ENCODE peak calls at places on chromosomes 16 and 17, in four cellular contexts. K, I, W and H are unnamed samples.

GRCh38 chr17:6374761-6375312 is 60.1 kb downstream of the AIPL1 start:
- DNase-seq in K (no peak), I (no peak), W (no peak), H (peak)

GRCh38 chr17:5035356-5035755 is at the start of gene SLC52A1:
- DNase-seq in K (no peak), I (no peak), W (no peak), H (no peak)

GRCh38 chr16:19192865-19193264 is 24.8 kb downstream of the SYT17 start:
- DNase-seq in K (no peak), I (no peak), W (no peak), H (no peak)

GRCh38 chr16:57284206-57284951 is at the start of gene PLLP:
- DNase-seq in K (peak), I (no peak), W (no peak), H (no peak)

GRCh38 chr17:69651921-69652320 is 237.4 kb downstream of the MAP2K6 start:
- DNase-seq in K (no peak), I (no peak), W (no peak), H (no peak)

GRCh38 chr16:48024042-48024441 is 131.8 kb downstream of the ABCC12 start:
- DNase-seq in K (no peak), I (no peak), W (no peak), H (no peak)

GRCh38 chr16:4309102-4309832 is 6.6 kb upstream of the GLIS2 start:
- DNase-seq in K (no peak), I (no peak), W (no peak), H (no peak)

GRCh38 chr17:20010099-20010863 is 1.1 kb downstream of the SPECC1 start:
- DNase-seq in K (no peak), I (peak), W (no peak), H (peak)

GRCh38 chr16:30394603-30395154 is 541 bp upstream of the ZNF48 start:
- DNase-seq in K (no peak), I (no peak), W (no peak), H (no peak)

GRCh38 chr17:27265333-27265732 is 28.6 kb upstream of the WSB1 start:
- DNase-seq in K (no peak), I (no peak), W (no peak), H (no peak)

GRCh38 chr17:6461246-6461645 is 17.0 kb downstream of the PIMREG start:
- DNase-seq in K (no peak), I (no peak), W (no peak), H (no peak)

GRCh38 chr16:53056528-53056881 is 1.7 kb downstream of the CHD9 start:
- DNase-seq in K (no peak), I (no peak), W (no peak), H (no peak)
- H3K4me3 ChIP-seq in K (no peak), I (no peak), W (peak), H (no peak)

GRCh38 chr16:67339453-67339852 is 12.8 kb downstream of the LRRC36 start:
- DNase-seq in K (no peak), I (peak), W (peak), H (no peak)
- TF ChIP-seq CTCF in K (no peak), I (peak), W (peak), H (peak)

GRCh38 chr16:2386990-2387389 is 42.3 kb upstream of the CCNF start:
- DNase-seq in K (no peak), I (no peak), W (no peak), H (no peak)
- H3K4me3 ChIP-seq in K (no peak), I (no peak), W (no peak), H (no peak)

GRCh38 chr17:42096360-42097111 is 1.7 kb downstream of the ZNF385C start:
- DNase-seq in K (no peak), I (no peak), W (no peak), H (no peak)
- TF ChIP-seq CTCF in K (no peak), I (no peak), W (peak), H (no peak)

GRCh38 chr17:213286-214105 is 32.0 kb upstream of the DOC2B start:
- DNase-seq in K (no peak), I (no peak), W (no peak), H (no peak)

GRCh38 chr17:210402-210801 is 29.0 kb upstream of the DOC2B start:
- DNase-seq in K (no peak), I (no peak), W (no peak), H (no peak)

GRCh38 chr17:216625-217024 is 35.2 kb upstream of the DOC2B start:
- DNase-seq in K (no peak), I (no peak), W (no peak), H (no peak)

GRCh38 chr17:218711-219110 is 37.3 kb upstream of the DOC2B start:
- DNase-seq in K (no peak), I (no peak), W (no peak), H (no peak)

GRCh38 chr17:214881-215331 is 33.5 kb upstream of the DOC2B start:
- DNase-seq in K (no peak), I (no peak), W (no peak), H (no peak)
- H3K4me3 ChIP-seq in K (no peak), I (no peak), W (no peak), H (no peak)

GRCh38 chr17:15999141-15999973 is at the start of the genes TTC19 and ZSWIM7:
- DNase-seq in K (peak), I (peak), W (peak), H (peak)
- TF ChIP-seq CTCF in K (no peak), I (no peak), W (no peak), H (no peak)

GRCh38 chr17:62319846-62320245 is 60.5 kb upstream of the EFCAB3 start:
- DNase-seq in K (no peak), I (no peak), W (no peak), H (no peak)

GRCh38 chr17:62321451-62321850 is 58.9 kb upstream of the EFCAB3 start:
- DNase-seq in K (no peak), I (no peak), W (no peak), H (peak)

GRCh38 chr17:62322313-62322712 is 58.0 kb upstream of the EFCAB3 start:
- DNase-seq in K (no peak), I (no peak), W (no peak), H (no peak)
- H3K4me3 ChIP-seq in K (no peak), I (no peak), W (no peak), H (no peak)

DNA sequence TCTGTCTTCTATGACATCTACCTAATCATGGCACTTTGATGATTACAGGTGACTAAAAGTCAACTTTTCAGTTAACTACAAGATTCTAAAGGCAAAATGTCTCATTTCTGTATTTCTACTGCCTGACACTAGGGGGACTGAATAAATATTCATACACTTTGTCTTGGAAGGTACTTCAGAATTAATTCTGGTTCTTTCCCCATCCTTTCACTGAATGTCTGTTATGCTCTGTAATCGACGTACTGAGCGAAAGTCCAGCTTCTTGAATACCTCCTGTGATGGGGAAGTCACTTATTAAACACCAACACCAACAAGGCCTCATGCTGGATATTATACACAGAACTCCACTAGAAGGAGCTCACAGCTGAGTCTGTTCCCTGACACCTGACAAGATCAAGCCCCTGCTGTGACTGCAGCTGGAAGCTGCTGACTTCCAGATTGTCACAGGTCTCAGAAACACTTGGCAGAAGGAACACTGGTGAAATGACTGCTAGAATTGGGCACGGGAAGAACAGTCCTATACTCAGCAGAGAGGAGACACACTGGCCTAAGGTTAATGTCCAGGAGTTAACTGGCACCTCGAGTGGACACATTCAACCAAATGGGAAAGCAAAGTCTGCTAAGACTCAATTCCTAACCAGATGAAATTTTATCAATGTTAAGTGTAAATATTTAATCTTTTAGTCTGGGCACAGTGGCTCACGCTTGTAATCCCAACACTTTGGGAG is 31.9 kb downstream of the CMC2 start:
- DNase-seq in K (no peak), I (no peak), W (no peak), H (no peak)
- TF ChIP-seq CTCF in K (peak), I (peak), W (peak), H (peak)